ENCODE peak calls at places on chromosomes 2 and 18, in five cellular contexts. Z is left lung, X is heart left ventricle, F is fibroblast of lung, D is uterus. C is an unnamed sample.

GRCh38 chr2:67840460-67841068 is 222.2 kb downstream of the C1D start:
- DNase-seq in X (peak), Z (peak), F (peak), D (peak), C (peak)

GRCh38 chr2:181991171-181991885 is 5.7 kb downstream of the PPP1R1C start:
- DNase-seq in D (no peak), F (no peak), X (no peak), Z (no peak), C (no peak)

GRCh38 chr18:154151-154550 is 4.2 kb upstream of the USP14 start:
- DNase-seq in F (peak), X (no peak), Z (no peak), D (no peak), C (no peak)

GRCh38 chr2:230866704-230867561 is 2.2 kb downstream of the ITM2C start:
- DNase-seq in Z (peak), X (no peak), F (peak), D (no peak), C (peak)

GRCh38 chr2:216626875-216627245 is 6.4 kb upstream of the IGFBP2 start:
- DNase-seq in F (no peak), X (no peak), Z (no peak), D (no peak), C (no peak)

GRCh38 chr2:19902272-19902730 is 518 bp upstream of the TTC32 start:
- DNase-seq in Z (no peak), D (no peak), X (no peak), F (no peak), C (no peak)

GRCh38 chr2:150081775-150082517 is 405.5 kb downstream of the RND3 start:
- DNase-seq in X (no peak), D (no peak), Z (no peak), F (peak), C (no peak)

GRCh38 chr2:112275887-112276773 is 733 bp downstream of the ZC3H6 start:
- DNase-seq in D (peak), X (peak), Z (peak), F (peak), C (peak)

GRCh38 chr2:101846973-101847372 is 144.8 kb upstream of the IL1R2 start:
- DNase-seq in F (no peak), Z (no peak), D (no peak), X (no peak), C (no peak)

GRCh38 chr18:31043709-31044108 is 1.2 kb upstream of the DSC3 start:
- DNase-seq in F (no peak), Z (no peak), X (no peak), D (no peak), C (no peak)

GRCh38 chr2:142423603-142424002 is 292.8 kb upstream of the LRP1B start:
- DNase-seq in F (no peak), Z (no peak), D (no peak), X (no peak), C (no peak)
- H3K27ac ChIP-seq in F (no peak), Z (no peak), D (no peak), X (no peak), C (no peak)

GRCh38 chr2:169184074-169184473 is 114.7 kb downstream of the DHRS9 start:
- DNase-seq in F (no peak), X (no peak), D (no peak), Z (no peak), C (no peak)

GRCh38 chr2:169185711-169186110 is 116.3 kb downstream of the DHRS9 start:
- DNase-seq in F (no peak), D (no peak), X (no peak), Z (no peak), C (no peak)

GRCh38 chr2:169178804-169179390 is 109.5 kb downstream of the DHRS9 start:
- DNase-seq in Z (no peak), F (no peak), X (no peak), D (no peak), C (no peak)

GRCh38 chr2:169178364-169178763 is 109.0 kb downstream of the DHRS9 start:
- DNase-seq in D (no peak), X (no peak), F (no peak), Z (no peak), C (no peak)

GRCh38 chr2:169182573-169182972 is 113.2 kb downstream of the DHRS9 start:
- DNase-seq in X (no peak), F (no peak), Z (no peak), D (no peak), C (no peak)
- TF ChIP-seq CTCF in X (no peak), F (no peak), Z (no peak), D (no peak), C (no peak)

DNA sequence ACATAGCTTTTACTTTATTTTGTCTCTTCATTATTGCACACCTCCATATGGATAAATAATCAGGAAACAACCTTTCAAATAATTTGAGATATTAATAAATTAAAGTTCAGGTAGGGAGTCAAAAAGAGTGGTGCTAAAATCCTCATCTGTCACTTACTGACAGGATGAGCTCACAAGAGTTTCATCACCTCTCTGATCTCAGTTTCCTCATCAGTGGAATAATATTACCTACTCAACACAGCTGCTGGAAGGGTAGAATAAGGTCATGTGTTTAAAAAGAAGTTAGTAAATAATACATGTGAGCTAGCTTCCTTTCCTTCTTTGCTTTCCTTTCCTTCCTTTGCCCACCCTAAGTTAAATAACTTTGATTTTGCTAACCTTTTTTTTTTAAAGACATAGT is 61.9 kb downstream of the RDH14 start:
- DNase-seq in Z (no peak), D (no peak), F (no peak), X (no peak), C (no peak)
- H3K4me3 ChIP-seq in Z (no peak), D (no peak), F (no peak), X (no peak), C (no peak)

GRCh38 chr2:85756822-85757435 is 3.1 kb downstream of the ATOH8 start:
- DNase-seq in D (no peak), X (no peak), F (no peak), Z (no peak), C (peak)

GRCh38 chr2:85754313-85755095 is 713 bp downstream of the ATOH8 start:
- DNase-seq in D (peak), Z (peak), X (peak), F (peak), C (peak)

GRCh38 chr2:85756195-85756594 is 2.4 kb downstream of the ATOH8 start:
- DNase-seq in D (no peak), X (no peak), F (no peak), Z (peak), C (no peak)

GRCh38 chr2:85753525-85754312 is at the start of gene ATOH8:
- DNase-seq in F (peak), X (peak), D (peak), Z (peak), C (peak)

GRCh38 chr2:85755122-85756027 is 1.6 kb downstream of the ATOH8 start:
- DNase-seq in F (peak), Z (peak), D (no peak), X (peak), C (peak)
- H3K27ac ChIP-seq in F (peak), Z (peak), D (peak), X (peak), C (peak)

DNA sequence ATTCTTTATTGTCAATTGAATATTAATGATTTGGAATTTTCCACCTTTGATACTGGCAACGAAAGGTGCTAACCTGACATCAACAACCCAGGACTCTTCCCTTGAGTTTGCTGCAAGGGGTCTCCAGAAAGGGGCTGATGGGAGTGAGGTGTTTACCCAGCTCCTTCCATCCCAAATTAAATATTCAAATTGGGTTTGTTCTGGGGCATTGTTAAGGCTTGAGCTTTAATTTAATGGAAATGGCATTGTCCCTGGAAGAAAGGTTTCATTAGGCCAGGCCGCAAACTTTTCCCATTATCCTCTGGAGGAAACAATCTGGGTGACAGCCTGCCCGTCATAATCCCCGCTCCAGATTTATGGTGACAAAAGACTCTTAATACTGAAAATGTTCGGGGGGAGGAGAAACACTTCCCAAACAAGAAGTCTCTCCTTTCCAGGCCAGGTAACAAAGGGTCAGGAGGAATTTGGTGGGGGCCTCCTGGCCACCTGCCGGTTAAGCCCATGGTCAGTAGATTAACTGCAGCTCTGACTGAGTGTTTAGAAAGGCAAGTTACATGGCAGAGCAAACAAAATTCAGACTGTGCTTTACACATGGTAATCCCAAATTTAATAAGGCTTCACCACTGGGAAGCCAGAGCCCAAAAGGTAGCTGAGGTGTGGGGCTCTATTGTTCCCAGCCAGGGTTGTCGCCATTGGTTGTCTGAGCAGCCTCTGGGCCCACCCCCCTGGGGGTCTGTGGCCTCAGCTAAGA is 151.4 kb upstream of the SIX3 start:
- DNase-seq in X (no peak), Z (no peak), F (no peak), D (no peak), C (no peak)
- TF ChIP-seq CTCF in X (no peak), Z (no peak), F (no peak), D (no peak), C (no peak)

GRCh38 chr2:173092844-173093402 is 17.3 kb downstream of the MAP3K20 start:
- DNase-seq in F (no peak), D (no peak), X (no peak), Z (no peak), C (no peak)

GRCh38 chr2:173094731-173095130 is 19.1 kb downstream of the MAP3K20 start:
- DNase-seq in X (no peak), D (no peak), Z (no peak), F (no peak), C (no peak)

GRCh38 chr2:173087793-173088493 is 12.3 kb downstream of the MAP3K20 start:
- DNase-seq in F (no peak), X (no peak), D (no peak), Z (no peak), C (no peak)

GRCh38 chr2:173090291-173090877 is 14.7 kb downstream of the MAP3K20 start:
- DNase-seq in D (peak), X (no peak), Z (no peak), F (peak), C (no peak)

GRCh38 chr2:173090973-173091660 is 15.5 kb downstream of the MAP3K20 start:
- DNase-seq in X (no peak), F (no peak), Z (no peak), D (peak), C (no peak)
- H3K4me3 ChIP-seq in X (no peak), F (peak), Z (no peak), D (peak), C (no peak)

DNA sequence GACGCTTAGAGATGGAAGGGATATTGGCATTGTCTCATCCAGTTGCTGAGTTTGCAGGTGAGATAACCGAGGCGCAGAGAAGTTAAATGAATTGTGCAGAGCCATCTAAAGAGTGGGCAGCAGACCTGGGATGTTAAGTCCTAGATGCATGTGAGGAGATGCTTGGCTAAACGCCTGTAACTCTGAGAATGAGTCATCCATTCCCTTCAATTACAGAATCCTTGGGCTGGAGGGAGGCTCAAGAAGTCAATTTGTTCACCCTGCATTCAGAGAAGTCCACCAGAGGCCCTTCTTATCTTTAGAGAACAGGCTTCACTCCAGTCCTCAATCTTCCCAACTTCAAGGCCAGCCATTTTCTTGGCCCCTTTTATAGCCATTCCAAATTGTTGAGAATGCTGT is 1.6 kb downstream of the EHD3 start:
- DNase-seq in F (peak), D (no peak), Z (no peak), X (no peak), C (no peak)
- H3K27ac ChIP-seq in F (no peak), D (no peak), Z (no peak), X (no peak), C (no peak)

GRCh38 chr2:169676357-169676756 is 17.8 kb downstream of the CFAP210 start:
- DNase-seq in X (no peak), F (no peak), Z (no peak), D (no peak), C (no peak)
- TF ChIP-seq CTCF in X (no peak), F (peak), Z (no peak), D (no peak), C (no peak)

DNA sequence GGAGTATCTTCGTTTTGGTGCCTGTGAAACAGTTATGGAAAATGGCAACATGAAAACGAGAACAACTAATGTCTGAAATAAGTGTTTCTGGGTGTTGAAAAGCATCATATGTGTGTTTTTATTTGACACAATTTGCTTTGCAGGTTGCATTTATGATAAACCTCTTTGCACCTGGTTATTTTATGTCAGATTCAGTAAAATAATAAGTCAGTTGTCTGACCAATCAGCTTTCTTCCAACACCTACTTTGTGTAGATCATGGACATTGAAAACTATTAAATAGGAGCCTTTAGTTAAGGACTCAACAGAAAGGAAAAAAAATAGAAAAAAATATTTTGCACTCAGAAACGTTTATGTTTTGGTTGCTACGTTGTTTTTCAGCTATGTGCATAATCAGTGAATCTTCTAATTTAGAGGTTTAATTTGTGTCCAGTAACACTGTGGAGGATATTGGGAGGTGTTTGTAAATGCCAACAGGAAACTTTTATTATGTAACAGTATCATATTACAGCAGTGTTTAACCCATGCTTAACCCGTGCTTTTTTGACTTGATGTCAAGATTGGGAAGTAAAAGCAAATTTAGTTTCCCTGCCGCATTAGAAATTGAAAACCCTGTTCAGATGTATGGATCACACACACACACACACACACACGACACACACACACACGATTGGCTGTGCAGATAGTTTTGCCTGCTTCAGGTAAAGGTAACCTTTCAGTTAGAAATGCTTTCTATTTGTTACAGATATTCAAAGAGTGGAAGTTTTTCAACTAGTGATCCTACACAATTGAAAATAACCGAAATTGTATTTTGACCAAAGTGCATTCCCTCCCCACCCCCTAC is 2.6 kb downstream of the PKP4 start:
- DNase-seq in X (no peak), D (no peak), F (no peak), Z (no peak), C (no peak)
- H3K4me3 ChIP-seq in X (peak), D (peak), F (peak), Z (peak), C (no peak)

DNA sequence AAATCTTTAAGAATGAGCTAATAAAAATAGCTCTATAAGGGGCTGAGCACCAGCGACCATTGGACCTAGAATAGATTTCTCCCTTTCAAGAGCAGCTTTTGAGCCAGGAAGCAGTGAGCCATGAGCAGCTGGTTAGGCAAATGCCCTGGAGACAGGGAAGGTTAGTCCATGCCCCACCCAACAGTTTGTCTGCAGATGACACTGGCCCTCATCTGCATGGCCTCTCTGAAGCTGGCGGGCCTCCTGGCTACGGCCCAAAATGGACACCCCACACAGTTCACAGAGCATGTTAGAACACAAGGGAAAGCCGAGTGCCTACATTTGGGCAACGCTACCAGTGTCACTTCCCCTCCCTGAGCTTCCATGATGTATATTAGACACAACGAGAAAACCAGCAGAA is 201.1 kb downstream of the MGAT5 start:
- DNase-seq in F (no peak), D (no peak), X (peak), Z (no peak), C (no peak)
- H3K27ac ChIP-seq in F (no peak), D (no peak), X (no peak), Z (no peak), C (no peak)